ENCODE peak calls at places on chromosome 11, in nine cellular contexts. X, P, S, A, O, D, N, Z and E are unnamed samples.

GRCh38 chr11:62850911-62851806 is 11.8 kb upstream of the WDR74 start:
- DNase-seq in X (no peak), P (peak; percentile 41), S (no peak), A (no peak), O (no peak), D (no peak), N (no peak), Z (no peak), E (peak; percentile 58)

GRCh38 chr11:71562120-71562519 is 3.2 kb upstream of the KRTAP5-10 start:
- DNase-seq in X (no peak), P (no peak), S (peak; percentile 45), A (no peak), O (no peak), D (no peak), N (no peak), Z (no peak), E (no peak)

GRCh38 chr11:134120143-134120850 is 51.4 kb downstream of the JAM3 start:
- DNase-seq in X (no peak), P (no peak), S (peak; percentile 52), A (no peak), O (no peak), D (no peak), N (no peak), Z (peak; percentile 80), E (no peak)

GRCh38 chr11:119473226-119473625 is 50.3 kb upstream of the THY1 start:
- DNase-seq in X (no peak), P (no peak), S (no peak), A (no peak), O (no peak), D (no peak), N (no peak), Z (no peak), E (no peak)

GRCh38 chr11:120657306-120658070 is 145.9 kb downstream of the GRIK4 start:
- DNase-seq in X (no peak), P (no peak), S (no peak), A (no peak), O (no peak), D (no peak), N (no peak), Z (no peak), E (no peak)

GRCh38 chr11:45151362-45151982 is 5.0 kb downstream of the PRDM11 start:
- DNase-seq in X (no peak), P (no peak), S (no peak), A (no peak), O (no peak), D (no peak), N (no peak), Z (no peak), E (no peak)

GRCh38 chr11:126290887-126291286 is 8.0 kb downstream of the TIRAP start:
- DNase-seq in X (no peak), P (no peak), S (no peak), A (no peak), O (no peak), D (no peak), N (no peak), Z (no peak), E (no peak)

GRCh38 chr11:14340721-14341120 is 18.3 kb downstream of the RRAS2 start:
- DNase-seq in X (no peak), P (no peak), S (no peak), A (no peak), O (no peak), D (no peak), N (no peak), Z (no peak), E (peak; percentile 100)

GRCh38 chr11:26021026-26021425 is 310.9 kb upstream of the ANO3 start:
- DNase-seq in X (no peak), P (no peak), S (no peak), A (no peak), O (no peak), D (no peak), N (no peak), Z (no peak), E (no peak)

GRCh38 chr11:72123117-72123653 is 10.7 kb upstream of the ANAPC15 start:
- DNase-seq in X (no peak), P (no peak), S (no peak), A (no peak), O (no peak), D (no peak), N (no peak), Z (no peak), E (no peak)

GRCh38 chr11:35089724-35090505 is 49.1 kb upstream of the CD44 start:
- DNase-seq in X (no peak), P (no peak), S (no peak), A (no peak), O (no peak), D (no peak), N (no peak), Z (no peak), E (no peak)

GRCh38 chr11:208917-209260 is 1.4 kb downstream of the RIC8A start:
- DNase-seq in X (peak; percentile 82), P (no peak), S (no peak), A (no peak), O (no peak), D (no peak), N (no peak), Z (no peak), E (no peak)

GRCh38 chr11:73236879-73237278 is 18.8 kb downstream of the P2RY2 start:
- DNase-seq in X (no peak), P (no peak), S (peak; percentile 80), A (no peak), O (no peak), D (peak; percentile 43), N (peak; percentile 56), Z (peak; percentile 63), E (peak; percentile 71)

GRCh38 chr11:38448284-38448683 is 1850.2 kb upstream of the RAG2 start:
- DNase-seq in X (peak; percentile 15), P (no peak), S (no peak), A (peak; percentile 2), O (no peak), D (no peak), N (peak; percentile 15), Z (no peak), E (no peak)

GRCh38 chr11:73195191-73196007 is 22.7 kb upstream of the P2RY2 start:
- DNase-seq in X (no peak), P (peak; percentile 86), S (no peak), A (no peak), O (no peak), D (no peak), N (no peak), Z (no peak), E (no peak)

GRCh38 chr11:14390669-14391068 is 31.7 kb upstream of the RRAS2 start:
- DNase-seq in X (no peak), P (no peak), S (no peak), A (no peak), O (no peak), D (no peak), N (no peak), Z (no peak), E (no peak)

GRCh38 chr11:66867425-66868040 is 10.7 kb downstream of the LRFN4 start:
- DNase-seq in X (peak; percentile 33), P (no peak), S (no peak), A (no peak), O (no peak), D (no peak), N (no peak), Z (no peak), E (no peak)

GRCh38 chr11:114440121-114440860 is 1.0 kb downstream of the REXO2 start:
- DNase-seq in X (no peak), P (peak; percentile 11), S (no peak), A (no peak), O (no peak), D (no peak), N (no peak), Z (peak; percentile 27), E (no peak)

GRCh38 chr11:134592391-134592990 is 180.4 kb upstream of the B3GAT1 start:
- DNase-seq in X (no peak), P (peak; percentile 50), S (peak; percentile 80), A (peak; percentile 10), O (peak; percentile 17), D (peak; percentile 71), N (peak; percentile 62), Z (no peak), E (peak; percentile 75)

GRCh38 chr11:134397304-134398078 is 14.6 kb downstream of the B3GAT1 start:
- DNase-seq in X (peak; percentile 45), P (no peak), S (no peak), A (no peak), O (no peak), D (no peak), N (no peak), Z (no peak), E (no peak)

GRCh38 chr11:122306776-122307479 is 190.9 kb upstream of the BLID start:
- DNase-seq in X (no peak), P (no peak), S (no peak), A (no peak), O (no peak), D (no peak), N (no peak), Z (no peak), E (no peak)

GRCh38 chr11:85745626-85746025 is 59.6 kb upstream of the CCDC89 start:
- DNase-seq in X (no peak), P (no peak), S (no peak), A (no peak), O (no peak), D (no peak), N (no peak), Z (no peak), E (no peak)

GRCh38 chr11:12625438-12626071 is 48.7 kb upstream of the TEAD1 start:
- DNase-seq in X (no peak), P (no peak), S (peak; percentile 49), A (no peak), O (no peak), D (no peak), N (no peak), Z (peak; percentile 43), E (no peak)

GRCh38 chr11:15819679-15820286 is 536.6 kb downstream of the SOX6 start:
- DNase-seq in X (peak; percentile 91), P (peak; percentile 42), S (peak; percentile 92), A (no peak), O (no peak), D (peak; percentile 80), N (peak; percentile 81), Z (peak; percentile 66), E (peak; percentile 47)

GRCh38 chr11:64842851-64843841 is 1.3 kb downstream of the CDC42BPG start:
- DNase-seq in X (peak; percentile 91), P (peak; percentile 80), S (no peak), A (peak; percentile 47), O (no peak), D (no peak), N (no peak), Z (no peak), E (no peak)

GRCh38 chr11:81222491-81222890 is 1511.2 kb downstream of the FAM181B start:
- DNase-seq in X (no peak), P (no peak), S (no peak), A (no peak), O (no peak), D (no peak), N (no peak), Z (no peak), E (no peak)

GRCh38 chr11:132941024-132941646 is 591.2 kb downstream of the OPCML start:
- DNase-seq in X (no peak), P (peak; percentile 16), S (peak; percentile 48), A (no peak), O (no peak), D (peak; percentile 30), N (no peak), Z (peak; percentile 32), E (peak; percentile 4)

GRCh38 chr11:94632356-94632755 is 65.2 kb downstream of the PIWIL4 start:
- DNase-seq in X (no peak), P (no peak), S (no peak), A (no peak), O (no peak), D (no peak), N (no peak), Z (no peak), E (no peak)

GRCh38 chr11:58796333-58797049 is 48.0 kb downstream of the GLYATL2 start:
- DNase-seq in X (no peak), P (no peak), S (no peak), A (no peak), O (no peak), D (no peak), N (no peak), Z (no peak), E (no peak)

GRCh38 chr11:1717745-1718144 is 20.8 kb downstream of the KRTAP5-6 start:
- DNase-seq in X (no peak), P (no peak), S (no peak), A (no peak), O (no peak), D (no peak), N (no peak), Z (no peak), E (no peak)

GRCh38 chr11:131240421-131240820 is 130.0 kb upstream of the NTM start:
- DNase-seq in X (no peak), P (no peak), S (no peak), A (no peak), O (no peak), D (no peak), N (no peak), Z (no peak), E (no peak)